ENCODE peak calls at places on chromosomes 3 and 15, in nine cellular contexts. G is HCT116, B is stomach, E is A549, V is IMR-90, C is H54, U is spleen, I is K562, M is body of pancreas. O is an unnamed sample.

GRCh38 chr3:85004147-85004546 is 45.4 kb downstream of the CADM2 start:
- DNase-seq in G (no peak), B (no peak), E (no peak), V (no peak), C (no peak), U (no peak), I (no peak), M (no peak), O (no peak)

GRCh38 chr3:155009217-155009616 is 70.9 kb upstream of the MME start:
- DNase-seq in G (no peak), B (no peak), E (no peak), V (no peak), C (no peak), U (no peak), I (no peak), M (no peak), O (no peak)

GRCh38 chr3:57155214-57155613 is 9.9 kb downstream of the IL17RD start:
- DNase-seq in G (no peak), B (no peak), E (no peak), V (no peak), C (no peak), U (no peak), I (no peak), M (no peak), O (no peak)

GRCh38 chr3:87461443-87461842 is 185.1 kb upstream of the POU1F1 start:
- DNase-seq in G (no peak), B (no peak), E (no peak), V (no peak), C (no peak), U (no peak), I (no peak), M (no peak), O (no peak)

GRCh38 chr3:11143476-11143875 is 10.8 kb upstream of the HRH1 start:
- DNase-seq in G (no peak), B (no peak), E (no peak), V (peak), C (no peak), U (no peak), I (no peak), M (no peak), O (no peak)

GRCh38 chr15:89836255-89837133 is 21.8 kb upstream of the ANPEP start:
- DNase-seq in G (no peak), B (no peak), E (no peak), V (peak), C (no peak), U (no peak), I (no peak), M (peak), O (no peak)

GRCh38 chr15:76330281-76330680 is 6.3 kb upstream of the ISL2 start:
- DNase-seq in G (no peak), B (peak), E (peak), V (peak), C (peak), U (no peak), I (peak), M (peak), O (no peak)

GRCh38 chr3:186109897-186110803 is 1.3 kb upstream of the ETV5 start:
- DNase-seq in G (no peak), B (peak), E (peak), V (peak), C (peak), U (peak), I (peak), M (peak), O (no peak)

GRCh38 chr3:112405845-112406244 is 72.9 kb downstream of the CD200 start:
- DNase-seq in G (no peak), B (no peak), E (no peak), V (peak), C (no peak), U (no peak), I (no peak), M (no peak), O (no peak)

GRCh38 chr3:122496529-122496928 is 18.2 kb downstream of the KPNA1 start:
- DNase-seq in G (no peak), B (no peak), E (no peak), V (no peak), C (no peak), U (no peak), I (no peak), M (no peak), O (no peak)

GRCh38 chr3:125148836-125149235 is 63.7 kb downstream of the SLC12A8 start:
- DNase-seq in G (no peak), B (no peak), E (no peak), V (peak), C (no peak), U (peak), I (no peak), M (no peak), O (no peak)

GRCh38 chr3:197021729-197022404 is 7.8 kb downstream of the MELTF start:
- DNase-seq in G (no peak), B (peak), E (no peak), V (no peak), C (no peak), U (peak), I (no peak), M (no peak), O (peak)

GRCh38 chr15:70492240-70493177 is 270.8 kb downstream of the UACA start:
- DNase-seq in G (no peak), B (peak), E (peak), V (peak), C (peak), U (peak), I (no peak), M (peak), O (peak)

GRCh38 chr3:194640829-194641228 is 7.6 kb upstream of the TMEM44 start:
- DNase-seq in G (peak), B (no peak), E (no peak), V (peak), C (no peak), U (no peak), I (no peak), M (no peak), O (no peak)

GRCh38 chr15:80977627-80978036 is 12.0 kb downstream of the MESD start:
- DNase-seq in G (no peak), B (peak), E (peak), V (no peak), C (no peak), U (no peak), I (peak), M (peak), O (no peak)

GRCh38 chr15:67520276-67520975 is 505 bp upstream of the C15orf61 start:
- DNase-seq in G (no peak), B (no peak), E (no peak), V (peak), C (no peak), U (no peak), I (no peak), M (no peak), O (no peak)

GRCh38 chr15:65377105-65377975 is 462 bp downstream of the IGDCC3 start:
- DNase-seq in G (no peak), B (no peak), E (peak), V (no peak), C (no peak), U (no peak), I (no peak), M (no peak), O (peak)

GRCh38 chr3:73432021-73432722 is 192.6 kb downstream of the PDZRN3 start:
- DNase-seq in G (peak), B (no peak), E (peak), V (peak), C (peak), U (no peak), I (peak), M (peak), O (peak)

GRCh38 chr15:31265871-31266711 is 60.5 kb upstream of the KLF13 start:
- DNase-seq in G (no peak), B (peak), E (no peak), V (no peak), C (no peak), U (peak), I (no peak), M (peak), O (peak)

GRCh38 chr3:13064964-13065363 is 8.3 kb downstream of the IQSEC1 start:
- DNase-seq in G (no peak), B (no peak), E (no peak), V (no peak), C (no peak), U (no peak), I (no peak), M (no peak), O (no peak)

GRCh38 chr3:14524920-14525660 is 15.1 kb downstream of the GRIP2 start:
- DNase-seq in G (no peak), B (no peak), E (no peak), V (no peak), C (no peak), U (peak), I (no peak), M (no peak), O (no peak)

GRCh38 chr3:14525685-14526631 is 14.2 kb downstream of the GRIP2 start:
- DNase-seq in G (no peak), B (peak), E (no peak), V (peak), C (no peak), U (no peak), I (no peak), M (peak), O (no peak)

GRCh38 chr3:14522768-14523167 is 17.4 kb downstream of the GRIP2 start:
- DNase-seq in G (no peak), B (no peak), E (no peak), V (no peak), C (no peak), U (no peak), I (no peak), M (no peak), O (no peak)

GRCh38 chr3:14523792-14524191 is 16.4 kb downstream of the GRIP2 start:
- DNase-seq in G (no peak), B (no peak), E (no peak), V (peak), C (no peak), U (no peak), I (no peak), M (no peak), O (no peak)

DNA sequence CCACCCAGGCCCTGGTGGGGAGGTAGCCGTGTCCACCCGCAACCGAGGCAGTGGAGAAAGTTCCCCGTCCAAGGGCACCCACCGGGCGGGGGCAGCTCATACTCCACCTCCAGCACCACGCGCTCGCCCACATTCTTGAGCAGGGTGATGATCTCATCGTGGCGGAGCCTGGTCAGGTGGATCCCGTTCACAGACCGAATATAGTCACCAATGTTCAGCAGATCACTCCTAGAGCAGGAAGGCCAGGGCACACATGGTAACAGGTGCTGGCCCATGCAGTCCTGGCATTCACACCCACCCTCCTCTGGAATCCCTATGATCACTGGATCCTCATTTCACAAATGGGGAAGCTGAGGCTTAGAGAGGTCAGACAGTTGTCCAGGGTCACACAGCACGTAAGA is 15.8 kb downstream of the GRIP2 start:
- DNase-seq in G (no peak), B (no peak), E (no peak), V (no peak), C (no peak), U (peak), I (peak), M (no peak), O (no peak)
- TF ChIP-seq POLR2A in G (no peak), B (no peak), E (no peak), V (no peak), C (no peak), U (no peak), I (no peak), M (no peak), O (no peak)

GRCh38 chr3:129625071-129625874 is 18.8 kb upstream of the PLXND1 start:
- DNase-seq in G (no peak), B (no peak), E (peak), V (no peak), C (no peak), U (peak), I (no peak), M (no peak), O (peak)

GRCh38 chr3:129629011-129629410 is 22.5 kb upstream of the PLXND1 start:
- DNase-seq in G (no peak), B (no peak), E (no peak), V (no peak), C (no peak), U (no peak), I (no peak), M (no peak), O (no peak)

GRCh38 chr3:129628169-129628522 is 21.7 kb upstream of the PLXND1 start:
- DNase-seq in G (no peak), B (no peak), E (no peak), V (no peak), C (no peak), U (no peak), I (no peak), M (no peak), O (no peak)

GRCh38 chr3:129627350-129628168 is 21.1 kb upstream of the PLXND1 start:
- DNase-seq in G (peak), B (peak), E (peak), V (peak), C (no peak), U (peak), I (no peak), M (peak), O (peak)

GRCh38 chr3:129626744-129627349 is 20.4 kb upstream of the PLXND1 start:
- DNase-seq in G (peak), B (peak), E (peak), V (peak), C (peak), U (peak), I (peak), M (peak), O (peak)
- TF ChIP-seq POLR2A in G (no peak), B (no peak), E (peak), V (no peak), C (peak), U (no peak), I (peak), M (peak), O (no peak)

DNA sequence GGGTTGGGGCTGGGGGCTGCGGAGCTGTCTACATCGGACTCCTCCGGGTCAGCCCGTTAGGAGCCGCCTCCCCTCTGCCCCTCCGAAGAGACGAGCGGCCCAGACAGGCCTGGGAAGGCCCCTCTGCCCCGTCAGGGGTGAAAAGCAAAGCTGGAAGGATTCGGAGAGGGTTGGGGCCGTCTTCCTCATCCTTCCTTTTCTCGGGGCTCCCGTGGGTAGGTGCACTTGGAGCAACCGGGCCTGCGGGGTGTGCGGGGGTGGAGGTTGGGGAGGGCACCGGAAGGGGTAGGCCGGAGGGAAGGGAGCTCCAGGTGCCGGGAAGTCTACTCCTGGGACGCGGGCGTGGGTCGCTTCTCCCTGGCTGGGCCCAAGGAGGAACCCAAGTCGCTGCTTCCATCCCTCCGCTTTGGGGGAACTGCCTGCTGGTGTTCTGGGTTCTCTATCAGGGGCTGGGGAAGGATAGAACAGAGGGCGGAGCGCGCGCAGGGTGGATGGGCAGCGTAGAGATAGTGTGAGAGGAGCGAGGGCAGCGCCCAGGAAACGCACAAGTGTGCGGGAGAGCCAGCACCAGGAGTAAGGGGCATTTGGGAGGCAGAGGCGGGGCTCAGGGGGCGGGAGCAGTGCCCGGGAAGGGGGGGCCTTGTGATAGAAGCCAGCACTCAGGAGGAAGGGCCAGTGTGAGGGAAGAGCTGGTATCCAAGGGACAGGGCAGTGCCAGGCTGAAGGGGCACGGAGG is 590 bp downstream of the POLR2H start:
- DNase-seq in G (peak), B (peak), E (peak), V (peak), C (peak), U (peak), I (peak), M (peak), O (no peak)
- TF ChIP-seq POLR2A in G (peak), B (no peak), E (peak), V (no peak), C (peak), U (no peak), I (no peak), M (peak), O (no peak)

DNA sequence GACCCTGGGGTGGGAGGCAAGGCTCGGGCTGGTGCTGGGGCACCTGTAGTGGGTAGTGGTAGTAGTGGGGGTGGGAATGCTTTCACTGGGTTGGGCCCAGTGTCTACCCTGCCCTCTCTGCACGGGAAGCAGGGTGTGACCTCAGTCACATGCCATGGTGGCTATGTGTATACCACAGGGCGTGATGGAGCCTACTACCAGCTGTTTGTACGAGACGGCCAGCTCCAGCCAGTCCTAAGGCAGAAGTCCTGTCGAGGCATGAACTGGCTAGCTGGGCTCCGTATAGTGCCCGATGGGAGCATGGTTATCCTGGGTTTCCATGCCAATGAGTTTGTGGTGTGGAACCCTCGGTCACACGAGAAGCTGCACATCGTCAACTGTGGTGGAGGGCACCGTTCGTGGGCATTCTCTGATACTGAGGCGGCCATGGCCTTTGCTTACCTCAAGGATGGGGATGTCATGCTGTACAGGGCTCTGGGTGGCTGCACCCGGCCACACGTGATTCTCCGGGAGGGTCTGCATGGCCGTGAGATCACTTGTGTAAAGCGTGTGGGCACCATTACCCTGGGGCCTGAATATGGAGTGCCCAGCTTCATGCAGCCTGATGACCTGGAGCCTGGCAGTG is 5.2 kb downstream of the DALRD3 start:
- DNase-seq in G (no peak), B (no peak), E (no peak), V (no peak), C (no peak), U (no peak), I (no peak), M (no peak), O (no peak)
- TF ChIP-seq POLR2A in G (no peak), B (no peak), E (no peak), V (no peak), C (no peak), U (no peak), I (no peak), M (no peak), O (no peak)

DNA sequence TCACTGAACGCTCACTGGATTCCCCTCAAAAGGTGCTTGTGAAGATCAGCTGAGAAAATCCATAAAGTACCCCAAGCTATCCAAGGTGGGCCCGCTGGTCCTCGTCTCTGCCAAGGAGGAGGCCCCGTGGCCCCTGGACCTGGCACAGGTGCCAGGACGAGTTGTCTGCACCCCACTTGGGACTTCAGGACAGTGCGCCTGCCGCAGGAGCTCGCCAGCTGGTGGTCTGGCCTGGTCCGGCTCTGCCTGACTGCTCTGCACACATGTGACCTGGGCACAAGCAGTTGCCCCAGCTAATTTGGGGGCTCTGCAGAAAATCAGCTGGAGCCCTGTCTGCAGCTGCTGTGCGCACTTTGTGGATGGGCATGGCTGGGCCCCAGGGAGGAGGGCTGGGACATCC is 159.9 kb downstream of the NSMCE3 start:
- DNase-seq in G (no peak), B (no peak), E (no peak), V (no peak), C (no peak), U (no peak), I (no peak), M (no peak), O (no peak)
- TF ChIP-seq POLR2A in G (no peak), B (no peak), E (no peak), V (no peak), C (no peak), U (no peak), I (no peak), M (no peak), O (no peak)

DNA sequence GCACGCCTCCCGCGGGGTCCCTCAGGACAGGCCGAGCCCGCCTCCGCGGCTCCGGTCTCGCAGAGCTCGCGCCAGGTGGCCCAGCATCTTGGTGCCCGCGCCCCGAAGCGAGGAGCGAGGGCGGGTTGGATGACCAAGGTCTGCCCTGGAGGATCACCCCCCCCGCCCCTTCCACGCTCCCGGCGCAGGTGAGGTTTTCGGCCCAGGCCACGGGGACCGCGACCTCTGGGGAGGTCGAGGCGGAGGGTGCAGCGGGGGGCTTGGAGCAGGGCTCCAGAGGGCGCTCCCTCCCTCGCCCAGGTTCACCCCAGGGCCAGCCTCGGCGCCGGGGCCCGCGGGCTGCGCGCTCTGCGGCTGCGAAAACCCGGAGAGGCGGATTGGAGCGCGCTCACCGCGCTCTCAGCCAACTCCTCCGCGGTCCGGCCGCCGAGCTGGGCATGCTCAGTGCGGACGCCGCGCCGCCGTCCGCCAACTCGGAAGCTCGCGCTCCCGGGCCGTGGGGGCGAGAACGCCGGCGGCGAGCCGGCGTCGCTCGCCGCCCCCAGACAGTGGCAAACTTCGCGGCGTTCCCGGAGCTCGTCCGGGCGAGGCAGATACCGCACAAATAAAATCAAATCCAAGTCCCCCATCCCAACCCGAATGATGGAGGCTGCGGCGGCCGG is at the start of gene MED12L:
- DNase-seq in G (peak), B (peak), E (peak), V (peak), C (no peak), U (peak), I (peak), M (peak), O (peak)
- TF ChIP-seq POLR2A in G (peak), B (no peak), E (peak), V (no peak), C (no peak), U (no peak), I (no peak), M (no peak), O (no peak)

DNA sequence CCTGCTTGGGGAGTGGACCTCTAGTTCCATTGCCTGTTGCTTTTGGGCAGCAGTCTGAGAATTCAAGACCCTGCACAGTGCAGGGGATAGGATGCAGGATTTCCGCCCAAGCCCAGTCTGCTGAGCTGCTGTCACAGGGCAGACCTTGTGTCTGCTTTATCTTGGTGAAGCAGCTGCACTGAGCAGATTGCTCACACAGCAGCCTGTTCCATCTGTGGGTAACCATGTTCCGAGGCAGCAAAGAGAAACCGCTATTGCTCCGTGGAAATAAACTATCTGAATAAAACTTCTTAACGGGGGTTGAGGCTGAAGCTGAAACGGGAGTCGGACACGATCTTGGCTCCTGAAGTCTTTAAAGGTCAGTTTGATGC is 202.3 kb downstream of the AKAP13 start:
- DNase-seq in G (no peak), B (peak), E (no peak), V (peak), C (no peak), U (peak), I (peak), M (peak), O (no peak)
- TF ChIP-seq POLR2A in G (no peak), B (no peak), E (no peak), V (no peak), C (no peak), U (peak), I (no peak), M (peak), O (peak)